ENCODE peak calls at places on chromosomes 12 and 14, in ten cellular contexts. F is ovary, X is GM12878, L is transverse colon, O is heart left ventricle, J is stomach, N is HCT116, K is tibial nerve, P is prostate gland, M is IMR-90. B is an unnamed sample.
A peak's percentile ranks its signal among the peaks of the same experiment; 100 is the strongest.

GRCh38 chr12:116759783-116760581 is 21.9 kb downstream of the RNFT2 start:
- DNase-seq in K (no peak), J (no peak), P (no peak), M (no peak), F (no peak), X (no peak), N (peak; percentile 53), L (peak; percentile 20), O (peak; percentile 37), B (no peak)

GRCh38 chr12:27554421-27555186 is 30.6 kb downstream of the PPFIBP1 start:
- DNase-seq in L (peak; percentile 14), K (peak; percentile 53), J (no peak), P (peak; percentile 67), N (no peak), X (no peak), O (peak; percentile 75), F (peak; percentile 76), M (no peak), B (peak; percentile 73)

GRCh38 chr14:23657959-23658470 is 21.9 kb downstream of the DHRS2 start:
- DNase-seq in O (no peak), N (no peak), F (no peak), X (no peak), P (no peak), J (no peak), K (no peak), L (no peak), M (no peak), B (no peak)

GRCh38 chr14:42469637-42470426 is 863.2 kb downstream of the LRFN5 start:
- DNase-seq in J (no peak), K (no peak), P (no peak), N (no peak), L (no peak), X (peak; percentile 5), M (peak; percentile 25), F (no peak), O (no peak), B (no peak)

GRCh38 chr12:76124456-76124855 is 40.0 kb upstream of the NAP1L1 start:
- DNase-seq in X (no peak), N (no peak), P (no peak), L (no peak), F (no peak), K (no peak), J (no peak), M (no peak), O (no peak), B (no peak)

GRCh38 chr14:80958258-80958657 is 2.8 kb downstream of the TSHR start:
- DNase-seq in L (no peak), M (no peak), X (no peak), F (no peak), O (no peak), P (no peak), J (no peak), N (no peak), K (no peak), B (no peak)

GRCh38 chr12:95802482-95803264 is 12.1 kb upstream of the NTN4 start:
- DNase-seq in J (no peak), N (peak; percentile 75), M (peak; percentile 93), O (no peak), P (peak; percentile 39), F (no peak), K (no peak), L (peak; percentile 27), X (no peak), B (no peak)

GRCh38 chr12:89225401-89225800 is 126.9 kb downstream of the DUSP6 start:
- DNase-seq in O (peak; percentile 38), X (no peak), P (no peak), M (peak; percentile 78), F (no peak), J (no peak), N (peak; percentile 81), L (peak; percentile 23), K (no peak), B (peak; percentile 26)

GRCh38 chr14:25406818-25407217 is 356.9 kb upstream of the STXBP6 start:
- DNase-seq in M (peak; percentile 8), J (no peak), K (no peak), P (no peak), O (no peak), N (no peak), L (peak; percentile 41), F (no peak), X (no peak), B (peak; percentile 38)

GRCh38 chr14:105843444-105844046 is 317.2 kb downstream of the TMEM121 start:
- DNase-seq in P (no peak), X (no peak), L (no peak), K (no peak), M (no peak), F (no peak), O (no peak), N (no peak), J (no peak), B (no peak)

GRCh38 chr14:77838756-77839565 is 39.1 kb downstream of the ADCK1 start:
- DNase-seq in P (no peak), L (no peak), X (no peak), J (no peak), M (no peak), K (no peak), O (no peak), F (no peak), N (no peak), B (no peak)

GRCh38 chr12:7555752-7556151 is 52.2 kb upstream of the CD163 start:
- DNase-seq in L (no peak), O (no peak), P (no peak), K (no peak), X (no peak), N (peak; percentile 48), F (no peak), J (no peak), M (peak; percentile 73), B (no peak)

GRCh38 chr12:56234746-56235436 is 5.0 kb downstream of the SLC39A5 start:
- DNase-seq in F (no peak), O (no peak), K (no peak), J (no peak), N (no peak), L (no peak), M (no peak), P (no peak), X (no peak), B (no peak)

GRCh38 chr12:57146925-57147640 is at the start of gene LRP1-AS:
- DNase-seq in F (no peak), X (no peak), K (no peak), O (no peak), M (no peak), N (no peak), J (no peak), L (peak; percentile 75), P (no peak), B (no peak)

GRCh38 chr12:106861984-106862894 is 87.8 kb downstream of the RIC8B start:
- DNase-seq in X (no peak), N (no peak), P (no peak), O (no peak), F (no peak), L (no peak), J (no peak), M (peak; percentile 90), K (no peak), B (no peak)

GRCh38 chr14:74860899-74861733 is 14.8 kb downstream of the PROX2 start:
- DNase-seq in F (peak; percentile 89), N (peak; percentile 69), O (peak; percentile 91), M (peak; percentile 80), X (no peak), L (peak; percentile 93), K (peak; percentile 99), P (peak; percentile 86), J (peak; percentile 95), B (peak; percentile 84)
- TF ChIP-seq CTCF in F (peak; percentile 72), N (peak; percentile 92), O (peak; percentile 87), M (peak; percentile 89), X (peak; percentile 82), L (peak; percentile 84), K (peak; percentile 88), P (peak; percentile 66), J (peak; percentile 75), B (peak; percentile 80)

DNA sequence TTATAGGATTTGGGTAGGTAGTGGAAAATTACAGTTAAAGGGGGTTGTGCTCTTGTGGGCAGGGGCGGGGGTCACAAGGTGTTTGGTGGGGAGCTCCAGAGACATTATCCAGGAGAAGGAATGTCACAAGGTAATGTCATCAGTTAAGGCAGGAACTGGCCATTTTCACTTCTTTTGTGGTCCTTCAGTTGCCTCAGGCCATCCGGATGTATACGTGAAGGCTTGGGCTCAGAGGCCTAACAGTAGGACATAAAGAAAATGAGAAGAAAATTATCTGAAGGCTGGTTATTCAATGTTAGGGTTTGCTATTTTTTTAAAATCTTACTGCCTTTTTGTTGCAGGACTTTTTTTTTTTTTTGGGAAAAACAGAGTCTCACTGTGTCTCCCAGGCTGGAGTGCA is 2.5 kb upstream of the PSEN1 start:
- DNase-seq in J (no peak), P (no peak), M (no peak), N (no peak), F (no peak), L (no peak), X (no peak), K (no peak), O (no peak), B (no peak)
- H3K4me1 ChIP-seq in J (peaks cover 22% of the 10 kb centered on the region), P (peaks cover 9% of the 10 kb centered on the region), M (peaks cover 4% of the 10 kb centered on the region), N (peaks cover 3% of the 10 kb centered on the region), F (peaks cover 8% of the 10 kb centered on the region), L (peaks cover 5% of the 10 kb centered on the region), X (peaks cover 3% of the 10 kb centered on the region), K (peaks cover 20% of the 10 kb centered on the region), O (peaks cover 8% of the 10 kb centered on the region), B (peaks cover 11% of the 10 kb centered on the region)

GRCh38 chr12:92955997-92956663 is 27.0 kb upstream of the EEA1 start:
- DNase-seq in L (no peak), K (no peak), F (no peak), O (no peak), X (no peak), M (peak; percentile 79), J (no peak), P (no peak), N (no peak), B (no peak)

DNA sequence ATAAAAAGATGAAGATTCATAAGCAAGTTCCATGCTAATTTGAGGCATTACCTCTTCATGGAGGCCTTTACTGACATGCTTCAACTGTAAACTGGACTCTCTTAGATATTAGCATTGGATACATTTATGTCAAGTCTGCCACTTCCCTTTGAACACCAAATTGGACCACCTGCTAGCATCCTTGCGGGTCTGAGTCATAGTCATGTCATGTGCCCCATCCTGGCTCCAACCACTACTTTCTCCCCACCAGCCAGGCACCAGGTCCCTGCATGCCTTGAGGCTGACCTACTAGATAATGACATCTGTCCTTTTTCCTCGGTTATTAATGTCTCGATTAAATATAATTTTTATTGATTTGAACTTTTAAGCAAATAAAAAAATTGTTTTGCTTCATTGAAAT is 32.9 kb upstream of the EEA1 start:
- DNase-seq in N (no peak), J (no peak), X (no peak), O (no peak), L (no peak), F (no peak), M (peak; percentile 27), K (no peak), P (no peak), B (no peak)
- TF ChIP-seq POLR2A in N (no peak), J (no peak), X (no peak), O (no peak), L (no peak), F (no peak), M (no peak), K (no peak), P (no peak), B (no peak)

DNA sequence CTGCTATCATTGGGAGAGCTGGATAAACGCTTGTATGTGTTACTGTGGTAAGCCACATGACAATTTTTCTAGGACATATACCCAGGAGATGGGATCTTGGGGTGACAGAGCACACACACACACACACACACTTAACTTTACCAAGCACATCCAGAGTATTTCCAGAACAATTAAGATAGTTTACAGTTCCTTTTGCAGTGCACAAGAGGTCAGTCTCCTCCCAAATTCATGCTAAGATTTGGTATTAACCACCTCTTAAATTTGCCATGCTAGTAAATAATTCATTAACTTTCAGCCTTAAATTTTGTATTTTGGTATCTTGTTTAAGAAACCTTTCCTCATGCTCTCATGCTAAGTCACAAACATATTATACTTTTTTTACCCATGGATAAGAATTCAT is 33.9 kb upstream of the LIMA1 start:
- DNase-seq in F (no peak), L (no peak), P (no peak), K (no peak), X (no peak), O (no peak), N (no peak), M (no peak), J (no peak), B (no peak)
- TF ChIP-seq CTCF in F (no peak), L (no peak), P (no peak), K (no peak), X (no peak), O (no peak), N (no peak), M (no peak), J (no peak), B (no peak)